ENCODE peak calls at places on chromosomes 11 and 22, in six cellular contexts. One of them, this sample, is unnamed.

GRCh38 chr22:19853879-19854777 is 546 bp downstream of the GNB1L start:
- DNase-seq in SHP77: no peak
- DNase-seq in AML-193: no peak
- DNase-seq in GF-D8: no peak
- DNase-seq in DMS 273 treated with DMSO at 0.1 percent for 48 hours: no peak
- DNase-seq in fibroblast of mammary gland: no peak
- DNase-seq in this sample: no peak

GRCh38 chr11:93073026-93073425 is 103.6 kb downstream of the MTNR1B start:
- DNase-seq in DMS 273 treated with DMSO at 0.1 percent for 48 hours: no peak
- DNase-seq in fibroblast of mammary gland: no peak
- DNase-seq in AML-193: no peak
- DNase-seq in GF-D8: no peak
- DNase-seq in SHP77: no peak
- DNase-seq in this sample: no peak

GRCh38 chr11:67542971-67543370 is 19.7 kb upstream of the CABP2 start:
- DNase-seq in DMS 273 treated with DMSO at 0.1 percent for 48 hours: peak
- DNase-seq in AML-193: no peak
- DNase-seq in fibroblast of mammary gland: no peak
- DNase-seq in GF-D8: no peak
- DNase-seq in SHP77: no peak
- DNase-seq in this sample: no peak

GRCh38 chr22:19767427-19768380 is 7.1 kb downstream of the TBX1 start:
- DNase-seq in GF-D8: no peak
- DNase-seq in SHP77: no peak
- DNase-seq in fibroblast of mammary gland: no peak
- DNase-seq in DMS 273 treated with DMSO at 0.1 percent for 48 hours: no peak
- DNase-seq in AML-193: no peak
- DNase-seq in this sample: no peak

GRCh38 chr11:106461839-106462545 is 384.5 kb downstream of the AASDHPPT start:
- DNase-seq in fibroblast of mammary gland: no peak
- DNase-seq in AML-193: no peak
- DNase-seq in SHP77: no peak
- DNase-seq in GF-D8: no peak
- DNase-seq in DMS 273 treated with DMSO at 0.1 percent for 48 hours: no peak
- DNase-seq in this sample: no peak

GRCh38 chr22:20750461-20751184 is 23.3 kb upstream of the SERPIND1 start:
- DNase-seq in SHP77: peak
- DNase-seq in DMS 273 treated with DMSO at 0.1 percent for 48 hours: peak
- DNase-seq in fibroblast of mammary gland: peak
- DNase-seq in AML-193: no peak
- DNase-seq in GF-D8: no peak
- DNase-seq in this sample: peak

GRCh38 chr11:123046473-123047264 is 15.3 kb downstream of the HSPA8 start:
- DNase-seq in GF-D8: no peak
- DNase-seq in AML-193: no peak
- DNase-seq in SHP77: no peak
- DNase-seq in fibroblast of mammary gland: no peak
- DNase-seq in DMS 273 treated with DMSO at 0.1 percent for 48 hours: no peak
- DNase-seq in this sample: no peak

GRCh38 chr11:119680899-119681370 is 48.1 kb downstream of the NECTIN1 start:
- DNase-seq in GF-D8: peak
- DNase-seq in fibroblast of mammary gland: no peak
- DNase-seq in SHP77: no peak
- DNase-seq in DMS 273 treated with DMSO at 0.1 percent for 48 hours: no peak
- DNase-seq in AML-193: peak
- DNase-seq in this sample: no peak

GRCh38 chr11:17894929-17895658 is 117.8 kb downstream of the SERGEF start:
- DNase-seq in GF-D8: no peak
- DNase-seq in AML-193: no peak
- DNase-seq in DMS 273 treated with DMSO at 0.1 percent for 48 hours: no peak
- DNase-seq in SHP77: no peak
- DNase-seq in fibroblast of mammary gland: no peak
- DNase-seq in this sample: no peak

This sample was measured in cerebellar nuclear complex.